ENCODE peak calls at places on chromosome 9, in nine cellular contexts. R is MCF 10A, I is PC-3, P is neural crest cell, E is esophagus squamous epithelium, Q is SK-N-SH, U is dorsolateral prefrontal cortex, Y is Caco-2, O is fibroblast of villous mesenchyme. C is an unnamed sample.

GRCh38 chr9:117809751-117810150 is 105.5 kb downstream of the TLR4 start:
- DNase-seq in R (no peak), I (no peak), P (no peak), E (no peak), Q (no peak), U (no peak), Y (no peak), O (no peak), C (no peak)

GRCh38 chr9:24257726-24258125 is 288.0 kb downstream of the IZUMO3 start:
- DNase-seq in R (no peak), I (peak), P (no peak), E (no peak), Q (no peak), U (no peak), Y (no peak), O (no peak), C (no peak)

GRCh38 chr9:135230817-135231520 is 143.5 kb downstream of the OLFM1 start:
- DNase-seq in R (no peak), I (no peak), P (no peak), E (no peak), Q (no peak), U (no peak), Y (no peak), O (no peak), C (no peak)

GRCh38 chr9:88659126-88659525 is 124.1 kb downstream of the NXNL2 start:
- DNase-seq in R (peak), I (no peak), P (no peak), E (no peak), Q (no peak), U (no peak), Y (no peak), O (no peak), C (no peak)

GRCh38 chr9:13358128-13358527 is 78.6 kb upstream of the MPDZ start:
- DNase-seq in R (peak), I (peak), P (no peak), E (no peak), Q (no peak), U (no peak), Y (no peak), O (peak), C (no peak)

GRCh38 chr9:133978226-133979123 is 13.6 kb downstream of the VAV2 start:
- DNase-seq in R (no peak), I (no peak), P (no peak), E (no peak), Q (peak), U (no peak), Y (no peak), O (no peak), C (no peak)

GRCh38 chr9:124544535-124544934 is 37.3 kb upstream of the NR5A1 start:
- DNase-seq in R (no peak), I (no peak), P (no peak), E (no peak), Q (no peak), U (no peak), Y (no peak), O (no peak), C (no peak)

GRCh38 chr9:112559629-112560413 is 73.2 kb downstream of the KIAA1958 start:
- DNase-seq in R (no peak), I (no peak), P (no peak), E (no peak), Q (no peak), U (no peak), Y (no peak), O (no peak), C (no peak)

GRCh38 chr9:37732086-37732744 is 21.4 kb upstream of the TRMT10B start:
- DNase-seq in R (no peak), I (no peak), P (no peak), E (no peak), Q (peak), U (no peak), Y (no peak), O (peak), C (no peak)

GRCh38 chr9:107635137-107635802 is 145.7 kb upstream of the KLF4 start:
- DNase-seq in R (no peak), I (no peak), P (no peak), E (no peak), Q (no peak), U (no peak), Y (no peak), O (no peak), C (no peak)

GRCh38 chr9:5879419-5880181 is 11.1 kb upstream of the MLANA start:
- DNase-seq in R (peak), I (peak), P (no peak), E (no peak), Q (peak), U (no peak), Y (peak), O (peak), C (no peak)

GRCh38 chr9:4796988-4797956 is 4.5 kb downstream of the RCL1 start:
- DNase-seq in R (peak), I (peak), P (no peak), E (no peak), Q (peak), U (no peak), Y (no peak), O (peak), C (peak)

GRCh38 chr9:107487521-107488399 is 1.8 kb downstream of the KLF4 start:
- DNase-seq in R (no peak), I (peak), P (peak), E (no peak), Q (peak), U (no peak), Y (no peak), O (peak), C (peak)

GRCh38 chr9:124328285-124328684 is 70.5 kb downstream of the NEK6 start:
- DNase-seq in R (no peak), I (no peak), P (no peak), E (no peak), Q (no peak), U (no peak), Y (no peak), O (no peak), C (no peak)

GRCh38 chr9:121296213-121297127 is 28.5 kb downstream of the GSN start:
- DNase-seq in R (no peak), I (no peak), P (no peak), E (no peak), Q (no peak), U (no peak), Y (no peak), O (no peak), C (no peak)

GRCh38 chr9:84991506-84991855 is 322.0 kb downstream of the NTRK2 start:
- DNase-seq in R (no peak), I (no peak), P (no peak), E (no peak), Q (no peak), U (peak), Y (no peak), O (no peak), C (no peak)

GRCh38 chr9:16413509-16414016 is 456.9 kb downstream of the BNC2 start:
- DNase-seq in R (peak), I (peak), P (no peak), E (no peak), Q (no peak), U (no peak), Y (peak), O (peak), C (no peak)

GRCh38 chr9:76188905-76189304 is 205.3 kb downstream of the RFK start:
- DNase-seq in R (no peak), I (no peak), P (no peak), E (no peak), Q (no peak), U (no peak), Y (no peak), O (no peak), C (no peak)
- TF ChIP-seq CTCF in R (no peak), I (no peak), P (no peak), E (no peak), Q (no peak), U (no peak), Y (no peak), O (no peak), C (no peak)

GRCh38 chr9:136742640-136743391 is at the start of gene LCN10:
- DNase-seq in R (no peak), I (peak), P (no peak), E (no peak), Q (peak), U (no peak), Y (no peak), O (no peak), C (no peak)
- TF ChIP-seq CTCF in R (peak), I (peak), P (peak), E (no peak), Q (peak), U (no peak), Y (peak), O (peak), C (no peak)

GRCh38 chr9:100426532-100427365 is at the start of gene MSANTD3:
- DNase-seq in R (peak), I (peak), P (peak), E (no peak), Q (peak), U (peak), Y (peak), O (peak), C (peak)
- TF ChIP-seq CTCF in R (no peak), I (no peak), P (peak), E (peak), Q (peak), U (no peak), Y (no peak), O (no peak), C (peak)

DNA sequence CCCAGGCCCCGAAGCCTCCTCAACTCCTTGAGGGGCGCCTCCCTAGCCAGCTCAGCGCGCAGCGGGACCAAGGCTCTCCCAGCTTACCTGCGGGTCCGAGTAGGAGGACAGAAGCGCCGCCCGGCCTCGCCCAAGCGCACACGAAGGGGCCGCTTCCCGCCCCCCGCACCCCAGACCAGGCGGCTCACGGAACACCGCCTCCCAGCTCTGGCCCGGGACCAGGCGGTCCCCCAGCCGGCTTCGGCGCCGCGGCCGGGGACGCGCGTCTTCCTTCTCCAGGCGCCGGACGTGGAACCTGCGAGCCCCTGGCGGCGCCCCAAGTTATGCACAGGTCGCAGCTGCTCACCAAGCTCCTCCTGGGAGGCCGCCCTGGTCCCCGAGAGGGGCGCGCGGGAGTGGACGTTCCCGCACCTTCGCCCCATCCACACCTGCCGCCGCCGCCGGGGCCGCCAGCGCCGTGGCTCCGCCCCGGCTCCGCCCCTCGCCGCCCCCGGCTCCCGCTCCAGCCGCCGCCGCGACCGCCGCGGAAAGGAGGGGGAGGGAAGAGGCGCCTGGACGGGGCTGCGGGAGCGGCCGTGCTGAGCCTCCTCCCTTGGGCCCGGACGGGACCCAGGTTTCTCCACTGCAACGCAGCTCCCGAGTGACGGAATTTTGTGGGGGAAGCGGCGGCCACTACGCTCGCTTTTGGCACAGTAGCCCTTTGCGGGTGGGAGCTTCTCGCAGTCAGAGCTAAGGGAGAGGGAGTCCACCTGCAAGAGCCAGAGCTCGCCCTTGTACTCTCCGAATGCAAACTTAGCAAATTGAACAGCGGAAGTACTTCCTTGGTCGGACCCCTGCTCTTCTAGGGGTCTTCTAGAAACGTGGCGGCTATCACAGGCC is 77.5 kb upstream of the IFNE start:
- DNase-seq in R (peak), I (peak), P (peak), E (no peak), Q (peak), U (peak), Y (peak), O (peak), C (peak)
- TF ChIP-seq CTCF in R (no peak), I (no peak), P (peak), E (no peak), Q (no peak), U (no peak), Y (peak), O (no peak), C (no peak)

DNA sequence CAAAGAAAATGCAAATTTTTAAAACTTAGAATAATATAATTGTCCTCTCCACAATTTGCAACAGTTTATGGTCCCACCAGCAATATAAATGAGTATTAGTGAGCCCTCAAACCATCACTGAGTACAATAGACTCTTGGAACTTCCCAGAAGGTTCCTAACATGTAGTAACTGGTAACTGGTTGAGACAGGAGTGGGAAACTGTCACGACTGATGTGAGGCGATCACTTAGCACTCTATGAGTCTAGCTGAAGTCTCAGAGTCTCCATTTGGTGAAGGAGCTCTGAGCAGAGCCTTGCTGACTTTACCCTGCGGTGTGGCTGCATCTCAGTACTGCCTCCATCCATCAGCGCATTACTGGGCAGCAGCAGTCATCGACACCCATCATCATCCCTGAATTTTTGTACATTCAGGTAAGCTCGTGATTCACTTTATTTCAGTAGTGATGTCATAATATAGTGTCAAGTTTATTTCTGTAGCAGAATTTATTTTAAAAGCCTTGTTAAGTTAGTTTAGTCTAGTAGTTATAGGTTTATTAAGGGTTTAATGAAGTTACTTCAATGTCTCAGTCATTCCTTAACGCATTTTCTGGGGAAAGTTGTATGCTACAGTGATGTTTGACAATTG is 76.6 kb upstream of the ABCA1 start:
- DNase-seq in R (no peak), I (no peak), P (no peak), E (no peak), Q (no peak), U (no peak), Y (no peak), O (no peak), C (no peak)
- TF ChIP-seq CTCF in R (no peak), I (no peak), P (no peak), E (no peak), Q (no peak), U (no peak), Y (no peak), O (no peak), C (no peak)

C was measured in GM10248.